ENCODE peak calls at places on chromosomes 5 and 9, in five cellular contexts. U is SK-N-SH, X is OCI-LY7, D is PC-9, O is HCT116. A is an unnamed sample.

GRCh38 chr5:59206132-59206581 is 623.3 kb downstream of the RAB3C start:
- DNase-seq in O (no peak), X (no peak), D (no peak), U (no peak), A (no peak)

GRCh38 chr5:72314571-72315172 is 5.4 kb downstream of the MRPS27 start:
- DNase-seq in O (no peak), D (no peak), U (peak; percentile 17), X (no peak), A (peak; percentile 36)

GRCh38 chr5:102681403-102681983 is 73.6 kb upstream of the PAM start:
- DNase-seq in O (peak; percentile 73), U (peak; percentile 70), X (peak; percentile 36), D (peak; percentile 64), A (peak; percentile 82)

GRCh38 chr9:130213898-130214761 is 41.9 kb downstream of the NCS1 start:
- DNase-seq in X (no peak), D (no peak), U (peak; percentile 80), O (no peak), A (peak; percentile 54)

GRCh38 chr9:124812401-124813016 is 35.6 kb downstream of the OLFML2A start:
- DNase-seq in U (peak; percentile 51), X (no peak), D (peak; percentile 93), O (peak; percentile 84), A (peak; percentile 86)

GRCh38 chr9:135515541-135515951 is 5.7 kb upstream of the LCN1 start:
- DNase-seq in U (no peak), D (no peak), O (no peak), X (no peak), A (no peak)

GRCh38 chr9:92820964-92821363 is 56.3 kb upstream of the BICD2 start:
- DNase-seq in X (no peak), D (no peak), O (no peak), U (no peak), A (no peak)

GRCh38 chr5:93665649-93666048 is 75.8 kb downstream of the POU5F2 start:
- DNase-seq in O (no peak), D (no peak), U (peak; percentile 5), X (no peak), A (no peak)

GRCh38 chr9:93254806-93255519 is 71.0 kb downstream of the WNK2 start:
- DNase-seq in O (no peak), X (no peak), U (no peak), D (no peak), A (no peak)

GRCh38 chr5:435961-436640 is 6.9 kb upstream of the EXOC3 start:
- DNase-seq in O (no peak), X (no peak), U (peak; percentile 61), D (peak; percentile 63), A (no peak)

GRCh38 chr9:108565651-108566378 is 290.0 kb downstream of the ACTL7B start:
- DNase-seq in U (peak; percentile 52), O (peak; percentile 72), X (peak; percentile 66), D (peak; percentile 62), A (peak; percentile 92)

GRCh38 chr9:64015136-64015535 is 1269.9 kb downstream of the FOXD4L5 start:
- DNase-seq in U (no peak), D (no peak), O (no peak), X (no peak), A (no peak)

GRCh38 chr9:4594545-4594944 is 67.5 kb upstream of the PLPP6 start:
- DNase-seq in D (no peak), X (no peak), O (no peak), U (no peak), A (no peak)

GRCh38 chr9:89844535-89844934 is 239.7 kb downstream of the GADD45G start:
- DNase-seq in O (no peak), U (no peak), D (no peak), X (no peak), A (no peak)

GRCh38 chr5:178801021-178801420 is 58.7 kb upstream of the ZNF354B start:
- DNase-seq in D (no peak), X (no peak), U (no peak), O (no peak), A (no peak)

GRCh38 chr5:124504081-124504916 is 242.1 kb downstream of the ZNF608 start:
- DNase-seq in D (no peak), O (no peak), U (no peak), X (peak; percentile 37), A (no peak)

GRCh38 chr5:9098990-9099389 is 446.9 kb downstream of the SEMA5A start:
- DNase-seq in X (no peak), O (no peak), D (no peak), U (no peak), A (no peak)

GRCh38 chr9:99823392-99824377 is 2.0 kb downstream of the NR4A3 start:
- DNase-seq in X (peak; percentile 11), O (no peak), D (peak; percentile 33), U (peak; percentile 78), A (peak; percentile 48)

GRCh38 chr5:142678615-142679014 is 7.3 kb downstream of the FGF1 start:
- DNase-seq in X (no peak), D (no peak), O (no peak), U (no peak), A (no peak)

GRCh38 chr5:38151878-38152277 is 106.5 kb upstream of the EGFLAM start:
- DNase-seq in U (no peak), X (no peak), D (no peak), O (no peak), A (no peak)

GRCh38 chr5:159878988-159879471 is 37.3 kb upstream of the ADRA1B start:
- DNase-seq in U (peak; percentile 44), X (no peak), D (peak; percentile 74), O (no peak), A (peak; percentile 83)

GRCh38 chr9:26856413-26857032 is 36.1 kb downstream of the CAAP1 start:
- DNase-seq in U (peak; percentile 30), X (peak; percentile 62), O (peak; percentile 56), D (no peak), A (peak; percentile 61)

GRCh38 chr9:124665391-124666058 is 105.6 kb downstream of the NR6A1 start:
- DNase-seq in O (no peak), U (no peak), D (no peak), X (no peak), A (peak; percentile 11)

GRCh38 chr5:132270706-132271105 is 13.2 kb downstream of the PDLIM4 start:
- DNase-seq in O (no peak), X (no peak), D (no peak), U (no peak), A (no peak)

GRCh38 chr5:32231929-32232328 is 57.8 kb upstream of the GOLPH3 start:
- DNase-seq in O (no peak), D (no peak), X (no peak), U (no peak), A (no peak)

GRCh38 chr9:74322661-74323314 is 174.3 kb upstream of the RORB start:
- DNase-seq in D (no peak), X (no peak), U (no peak), O (no peak), A (no peak)

GRCh38 chr5:151040211-151040747 is 19.9 kb downstream of the GPX3 start:
- DNase-seq in U (no peak), D (peak; percentile 63), O (peak; percentile 43), X (no peak), A (peak; percentile 51)

GRCh38 chr9:98184326-98184725 is 8.1 kb downstream of the CORO2A start:
- DNase-seq in O (no peak), X (no peak), D (no peak), U (no peak), A (no peak)

GRCh38 chr5:13831236-13831810 is 113.2 kb downstream of the DNAH5 start:
- DNase-seq in U (no peak), D (no peak), O (no peak), X (no peak), A (no peak)

GRCh38 chr9:27572918-27573698 is at the start of gene C9orf72:
- DNase-seq in U (peak; percentile 94), X (peak; percentile 80), O (no peak), D (peak; percentile 66), A (peak; percentile 92)

GRCh38 chr5:53017383-53017782 is 28.2 kb downstream of the ITGA2 start:
- DNase-seq in O (no peak), D (no peak), U (no peak), X (no peak), A (no peak)

GRCh38 chr5:143213231-143213850 is 190.1 kb downstream of the NR3C1 start:
- DNase-seq in D (no peak), U (no peak), O (no peak), X (no peak), A (peak; percentile 28)

GRCh38 chr5:103829585-103829984 is 267.0 kb upstream of the NUDT12 start:
- DNase-seq in D (no peak), X (no peak), O (no peak), U (no peak), A (no peak)

GRCh38 chr9:107155244-107155817 is 127.7 kb upstream of the RAD23B start:
- DNase-seq in O (no peak), U (no peak), D (no peak), X (peak; percentile 3), A (no peak)

GRCh38 chr5:173397531-173397930 is 69.3 kb upstream of the STC2 start:
- DNase-seq in D (no peak), U (no peak), X (no peak), O (no peak), A (no peak)

GRCh38 chr5:116914869-116915504 is 340.4 kb upstream of the SEMA6A start:
- DNase-seq in U (no peak), X (no peak), O (no peak), D (no peak), A (no peak)
- H3K9me2 ChIP-seq in U (no peaks in the 10 kb centered on the region), X (no peaks in the 10 kb centered on the region), O (no peaks in the 10 kb centered on the region), D (no peaks in the 10 kb centered on the region), A (no peaks in the 10 kb centered on the region)

GRCh38 chr5:89263846-89264245 is 380.9 kb upstream of the MEF2C start:
- DNase-seq in U (no peak), O (no peak), X (no peak), D (no peak), A (no peak)
- TF ChIP-seq CTCF in U (no peak), O (no peak), X (no peak), D (no peak), A (no peak)

DNA sequence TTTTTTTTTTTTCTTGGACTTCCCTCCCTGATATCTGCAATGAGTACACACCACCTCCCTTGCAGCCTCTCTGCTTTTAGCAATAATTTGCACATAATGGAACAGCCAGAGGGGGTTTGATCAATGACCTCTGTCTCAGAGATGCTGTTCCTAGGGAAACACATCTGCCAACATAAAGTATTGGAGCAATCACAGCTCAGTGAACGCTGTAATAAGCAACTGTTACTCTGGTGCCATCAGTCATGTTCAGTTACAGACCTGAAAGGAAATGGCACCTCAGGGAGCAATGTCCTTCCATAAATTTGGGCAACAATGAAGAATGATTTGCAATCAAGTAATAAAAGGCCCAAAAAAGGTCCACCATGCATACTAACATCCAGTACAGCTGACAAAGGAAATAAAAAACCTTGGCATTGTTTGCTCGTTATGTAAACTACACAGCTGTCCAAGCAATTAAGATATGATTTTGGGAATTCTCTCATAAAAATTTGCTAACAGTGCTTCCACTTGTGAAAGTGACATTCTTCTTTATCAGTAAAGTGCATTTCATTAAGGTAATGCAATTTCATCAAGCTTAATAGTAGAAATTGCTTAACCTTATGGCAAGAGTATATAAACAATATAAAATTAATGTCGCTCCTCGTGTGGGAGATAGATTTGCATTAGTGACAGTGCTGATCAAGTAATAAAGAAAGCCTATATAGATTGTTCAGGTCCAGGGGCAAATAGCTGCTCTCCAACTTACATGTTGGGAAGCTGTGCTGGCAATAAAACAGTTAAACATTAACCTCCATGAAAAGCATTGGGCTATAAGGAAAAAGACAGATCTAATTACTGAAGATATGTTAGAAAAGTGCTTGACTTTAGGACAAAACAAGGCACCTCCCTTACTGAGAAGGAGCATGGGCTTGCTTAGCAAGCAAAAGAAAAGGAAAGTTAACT is 167.7 kb downstream of the RASEF start:
- DNase-seq in O (no peak), U (peak; percentile 41), X (no peak), D (no peak), A (peak; percentile 26)
- H3K9me2 ChIP-seq in O (no peaks in the 10 kb centered on the region), U (no peaks in the 10 kb centered on the region), X (no peaks in the 10 kb centered on the region), D (no peaks in the 10 kb centered on the region), A (no peaks in the 10 kb centered on the region)

GRCh38 chr9:2453701-2454100 is 167.9 kb upstream of the VLDLR start:
- DNase-seq in X (no peak), D (no peak), U (no peak), O (no peak), A (no peak)

GRCh38 chr9:2448193-2448738 is 173.3 kb upstream of the VLDLR start:
- DNase-seq in O (no peak), X (no peak), D (no peak), U (no peak), A (no peak)
- TF ChIP-seq CTCF in O (no peak), X (no peak), D (no peak), U (no peak), A (no peak)